ENCODE peak calls at places on chromosomes 16 and 17, in nine cellular contexts. R is NCI-H1092, G is heart right ventricle, M is mucosa of descending colon, Q is T-helper 1 cell, X is NAMALWA, F is epithelial cell of esophagus, D is PC-3, Z is foreskin fibroblast. L is an unnamed sample.

GRCh38 chr16:66576306-66576705 is 3.0 kb upstream of the CMTM2 start:
- DNase-seq in R (no peak), G (no peak), M (no peak), Q (no peak), X (no peak), F (no peak), D (no peak), Z (no peak), L (no peak)

GRCh38 chr17:165939-166338 is 15.5 kb downstream of the DOC2B start:
- DNase-seq in R (no peak), G (no peak), M (no peak), Q (no peak), X (no peak), F (no peak), D (no peak), Z (no peak), L (no peak)

GRCh38 chr16:3966681-3967080 is 86.2 kb upstream of the CREBBP start:
- DNase-seq in R (no peak), G (no peak), M (no peak), Q (no peak), X (no peak), F (no peak), D (no peak), Z (no peak), L (no peak)

GRCh38 chr17:49570540-49571242 is 5.0 kb upstream of the NXPH3 start:
- DNase-seq in R (no peak), G (no peak), M (no peak), Q (no peak), X (no peak), F (no peak), D (no peak), Z (no peak), L (no peak)

GRCh38 chr17:68498479-68499326 is 13.5 kb upstream of the PRKAR1A start:
- DNase-seq in R (no peak), G (peak), M (peak), Q (no peak), X (no peak), F (no peak), D (no peak), Z (no peak), L (no peak)

GRCh38 chr16:71461686-71462648 is at the start of gene ZNF23:
- DNase-seq in R (peak), G (peak), M (peak), Q (peak), X (peak), F (peak), D (peak), Z (peak), L (peak)

GRCh38 chr16:85650864-85651811 is 37.6 kb downstream of the GINS2 start:
- DNase-seq in R (peak), G (peak), M (no peak), Q (no peak), X (no peak), F (no peak), D (no peak), Z (no peak), L (no peak)

GRCh38 chr17:37699285-37699973 is 45.4 kb downstream of the HNF1B start:
- DNase-seq in R (no peak), G (no peak), M (peak), Q (no peak), X (no peak), F (no peak), D (no peak), Z (no peak), L (no peak)

GRCh38 chr17:61219460-61219859 is 180.2 kb upstream of the TBX2 start:
- DNase-seq in R (no peak), G (peak), M (no peak), Q (no peak), X (no peak), F (no peak), D (no peak), Z (peak), L (no peak)

L was measured in RWPE1.